ENCODE peak calls at places on chromosome 21, in seven cellular contexts. S is activated naive CD4-positive, alpha-beta T cell treated with Interleukin-2 at 50 U/mL for 16 hours; K is cardiac fibroblast; M is activated effector memory CD4-positive, alpha-beta T cell treated with Interleukin-2 at 50 U/mL for 16 hours; R is astrocyte of the spinal cord; B is head of caudate nucleus; O is fibroblast of pulmonary artery. D is an unnamed sample.

GRCh38 chr21:29342394-29342957 is 43.8 kb downstream of the BACH1 start:
- DNase-seq in O (peak), S (peak), R (peak), K (peak), M (no peak), B (no peak), D (no peak)

GRCh38 chr21:32826317-32827167 is 55.0 kb upstream of the PAXBP1 start:
- DNase-seq in R (peak), O (peak), S (peak), B (peak), M (no peak), K (peak), D (peak)

GRCh38 chr21:45768011-45768740 is 124.7 kb downstream of the PCBP3 start:
- DNase-seq in K (peak), B (no peak), R (peak), O (peak), S (peak), M (no peak), D (no peak)

GRCh38 chr21:15669247-15669646 is 60.5 kb upstream of the USP25 start:
- DNase-seq in B (no peak), R (peak), M (no peak), S (no peak), K (peak), O (peak), D (no peak)

GRCh38 chr21:42474043-42474831 is 21.8 kb downstream of the RSPH1 start:
- DNase-seq in B (peak), R (no peak), K (peak), S (no peak), M (no peak), O (peak), D (no peak)

GRCh38 chr21:18832950-18833349 is 429.4 kb upstream of the TMPRSS15 start:
- DNase-seq in S (no peak), O (peak), R (peak), K (peak), B (no peak), M (no peak), D (no peak)

GRCh38 chr21:45455321-45456013 is 50.5 kb downstream of the COL18A1 start:
- DNase-seq in B (no peak), O (peak), S (no peak), K (peak), R (peak), M (no peak), D (no peak)

GRCh38 chr21:16285646-16286223 is 556.0 kb downstream of the USP25 start:
- DNase-seq in R (no peak), K (no peak), B (no peak), S (no peak), O (no peak), M (no peak), D (no peak)

GRCh38 chr21:45103966-45104520 is 29.7 kb downstream of the ADARB1 start:
- DNase-seq in R (no peak), B (no peak), S (no peak), O (no peak), M (no peak), K (no peak), D (no peak)

D was measured in neural progenitor cell.